ENCODE peak calls at places on chromosomes 2 and 18, in four cellular contexts. One of them, this sample, is unnamed.
A peak's percentile ranks its signal among the peaks of the same experiment; 100 is the strongest.

GRCh38 chr2:177666408-177666807 is 273.8 kb downstream of the AGPS start:
- DNase-seq in T47D: no peak
- DNase-seq in left colon: no peak
- DNase-seq in T follicular helper cell: no peak
- DNase-seq in this sample: no peak

GRCh38 chr18:46055841-46056240 is 16.2 kb downstream of the PSTPIP2 start:
- DNase-seq in T47D: no peak
- DNase-seq in left colon: no peak
- DNase-seq in T follicular helper cell: no peak
- DNase-seq in this sample: no peak

GRCh38 chr2:9791711-9792110 is 51.6 kb upstream of the TAF1B start:
- DNase-seq in T47D: no peak
- DNase-seq in left colon: no peak
- DNase-seq in T follicular helper cell: no peak
- DNase-seq in this sample: no peak

GRCh38 chr2:125125902-125126301 is 1100.8 kb downstream of the CNTNAP5 start:
- DNase-seq in T47D: no peak
- DNase-seq in left colon: no peak
- DNase-seq in T follicular helper cell: no peak
- DNase-seq in this sample: no peak

GRCh38 chr2:64401501-64401880 is 52.5 kb upstream of the LGALSL start:
- DNase-seq in T47D: no peak
- DNase-seq in left colon: peak; percentile 51
- DNase-seq in T follicular helper cell: no peak
- DNase-seq in this sample: no peak

GRCh38 chr2:239109041-239109915 is 261.4 kb downstream of the TWIST2 start:
- DNase-seq in T47D: no peak
- DNase-seq in left colon: peak; percentile 66
- DNase-seq in T follicular helper cell: no peak
- DNase-seq in this sample: no peak

GRCh38 chr18:35481960-35482366 is 15.8 kb downstream of the INO80C start:
- DNase-seq in T47D: no peak
- DNase-seq in left colon: no peak
- DNase-seq in T follicular helper cell: no peak
- DNase-seq in this sample: no peak

GRCh38 chr2:216777637-216778273 is 82.1 kb downstream of the TNP1 start:
- DNase-seq in T47D: no peak
- DNase-seq in left colon: no peak
- DNase-seq in T follicular helper cell: no peak
- DNase-seq in this sample: peak; percentile 68

GRCh38 chr2:96869281-96869823 is 528 bp downstream of the SEMA4C start:
- DNase-seq in T47D: peak; percentile 58
- DNase-seq in left colon: peak; percentile 75
- DNase-seq in T follicular helper cell: no peak
- DNase-seq in this sample: peak; percentile 60

GRCh38 chr18:50313031-50313607 is 25.6 kb upstream of the CXXC1 start:
- DNase-seq in T47D: no peak
- DNase-seq in left colon: no peak
- DNase-seq in T follicular helper cell: no peak
- DNase-seq in this sample: no peak

GRCh38 chr2:224252601-224253000 is 149.3 kb downstream of the FAM124B start:
- DNase-seq in T47D: no peak
- DNase-seq in left colon: no peak
- DNase-seq in T follicular helper cell: no peak
- DNase-seq in this sample: no peak